ENCODE peak calls at places on chromosomes 1 and 21, in four cellular contexts. B is lower leg skin, J is brain microvascular endothelial cell, V is astrocyte of the spinal cord. T is an unnamed sample.

GRCh38 chr1:22855668-22856606 is 116.7 kb downstream of the LACTBL1 start:
- DNase-seq in B (no peak), J (no peak), V (no peak), T (no peak)

GRCh38 chr1:15168479-15168878 is 14.9 kb downstream of the TMEM51 start:
- DNase-seq in B (no peak), J (peak), V (peak), T (no peak)

GRCh38 chr1:41226816-41227215 is 15.3 kb downstream of the SCMH1 start:
- DNase-seq in B (no peak), J (no peak), V (no peak), T (no peak)

GRCh38 chr1:246569248-246570238 is 3.3 kb downstream of the CNST start:
- DNase-seq in B (no peak), J (no peak), V (no peak), T (no peak)

GRCh38 chr1:64515427-64515826 is 45.5 kb downstream of the CACHD1 start:
- DNase-seq in B (peak), J (peak), V (peak), T (no peak)

GRCh38 chr1:32813941-32814739 is 3.0 kb downstream of the YARS1 start:
- DNase-seq in B (no peak), J (peak), V (no peak), T (no peak)

GRCh38 chr1:202281316-202282016 is 60.3 kb downstream of the UBE2T start:
- DNase-seq in B (no peak), J (peak), V (peak), T (no peak)

GRCh38 chr1:168917309-168917708 is 188.3 kb upstream of the DPT start:
- DNase-seq in B (no peak), J (no peak), V (no peak), T (no peak)

GRCh38 chr1:205073511-205073910 is 10.7 kb downstream of the TMEM81 start:
- DNase-seq in B (peak), J (no peak), V (no peak), T (no peak)

GRCh38 chr1:54955359-54955758 is 25.1 kb upstream of the TMEM61 start:
- DNase-seq in B (no peak), J (peak), V (peak), T (no peak)

GRCh38 chr21:42227909-42228708 is 9.2 kb downstream of the ABCG1 start:
- DNase-seq in B (peak), J (peak), V (peak), T (peak)

GRCh38 chr1:44553127-44553758 is 121.0 kb downstream of the TMEM53 start:
- DNase-seq in B (no peak), J (no peak), V (no peak), T (no peak)

GRCh38 chr21:18673789-18674188 is 270.2 kb upstream of the TMPRSS15 start:
- DNase-seq in B (no peak), J (no peak), V (no peak), T (no peak)

GRCh38 chr1:104787866-104788510 is 1038.3 kb downstream of the AMY1C start:
- DNase-seq in B (no peak), J (no peak), V (no peak), T (no peak)

GRCh38 chr21:37366488-37367300 is at the start of gene DYRK1A:
- DNase-seq in B (peak), J (peak), V (peak), T (peak)

GRCh38 chr1:29679828-29680558 is 443.7 kb downstream of the PTPRU start:
- DNase-seq in B (peak), J (no peak), V (no peak), T (peak)

GRCh38 chr1:242083742-242084141 is 84.8 kb upstream of the MAP1LC3C start:
- DNase-seq in B (no peak), J (no peak), V (no peak), T (no peak)

GRCh38 chr1:94234615-94235014 is 2.8 kb downstream of the ARHGAP29 start:
- DNase-seq in B (no peak), J (no peak), V (no peak), T (no peak)

GRCh38 chr1:94235189-94236020 is 2.0 kb downstream of the ARHGAP29 start:
- DNase-seq in B (no peak), J (no peak), V (peak), T (no peak)

GRCh38 chr1:94236021-94236491 is 1.3 kb downstream of the ARHGAP29 start:
- DNase-seq in B (no peak), J (no peak), V (peak), T (no peak)

GRCh38 chr1:94237291-94238226 is at the start of gene ARHGAP29:
- DNase-seq in B (peak), J (peak), V (peak), T (peak)

DNA sequence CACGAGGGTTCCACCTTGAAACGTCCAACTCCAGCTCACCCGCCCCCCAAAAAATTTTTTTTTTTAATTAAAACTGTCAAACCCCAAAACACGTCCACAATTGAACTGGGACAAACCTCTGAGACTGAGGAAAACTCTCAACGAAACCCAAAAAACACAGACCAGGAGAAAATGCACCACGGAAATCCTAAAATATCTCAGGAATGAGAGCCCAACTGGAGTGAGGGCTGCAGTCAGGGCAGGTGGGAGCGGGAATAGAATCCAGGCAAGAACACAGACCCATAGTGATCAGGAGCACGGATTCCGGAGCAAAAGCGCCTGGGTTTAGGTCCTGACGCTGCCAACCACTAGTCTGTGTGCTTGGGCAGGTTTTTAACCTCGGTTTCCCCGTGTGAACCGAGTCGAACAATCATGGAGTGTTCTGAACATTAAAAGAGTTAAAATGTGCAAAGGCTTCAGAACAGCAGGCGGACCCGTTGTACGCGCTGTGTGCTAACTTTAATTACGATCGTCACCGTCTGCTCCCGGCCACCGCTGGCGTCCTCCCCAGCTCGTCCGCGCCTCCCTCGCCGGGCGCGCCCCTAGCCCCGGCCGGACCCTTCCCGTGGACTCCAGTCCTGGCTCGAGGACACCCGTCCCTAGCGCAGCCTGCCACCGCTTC is 624 bp downstream of the ARHGAP29 start:
- DNase-seq in B (no peak), J (no peak), V (peak), T (no peak)
- TF ChIP-seq CTCF in B (no peak), J (peak), V (peak), T (peak)

GRCh38 chr1:24711329-24711728 is 33.9 kb upstream of the CLIC4 start:
- DNase-seq in B (no peak), J (no peak), V (no peak), T (no peak)

GRCh38 chr1:24705260-24706073 is 39.8 kb upstream of the CLIC4 start:
- DNase-seq in B (peak), J (peak), V (peak), T (no peak)

GRCh38 chr1:24709748-24710416 is 35.4 kb upstream of the CLIC4 start:
- DNase-seq in B (no peak), J (no peak), V (no peak), T (no peak)

GRCh38 chr1:24707659-24708058 is 37.6 kb upstream of the CLIC4 start:
- DNase-seq in B (no peak), J (peak), V (no peak), T (no peak)

DNA sequence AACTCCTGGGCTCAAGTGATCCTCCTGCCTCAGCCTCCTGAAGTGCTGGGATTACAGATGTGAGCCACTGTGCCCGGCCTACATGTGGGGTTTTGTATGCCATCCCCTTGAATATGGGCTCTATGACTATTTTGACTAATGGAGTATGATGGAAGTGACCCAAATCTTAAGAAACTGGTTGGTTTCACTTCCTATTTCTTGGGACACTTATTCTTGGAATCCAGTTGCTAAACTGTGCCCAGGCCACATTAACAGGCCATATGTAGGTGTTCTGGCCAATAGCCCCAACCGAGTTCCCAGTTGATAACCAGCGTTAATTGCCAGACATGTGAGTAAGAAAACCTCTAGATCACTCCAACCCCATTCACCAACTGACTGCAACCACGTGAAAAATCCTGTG is 36.3 kb upstream of the CLIC4 start:
- DNase-seq in B (no peak), J (no peak), V (no peak), T (no peak)
- TF ChIP-seq CTCF in B (no peak), J (no peak), V (no peak), T (no peak)

DNA sequence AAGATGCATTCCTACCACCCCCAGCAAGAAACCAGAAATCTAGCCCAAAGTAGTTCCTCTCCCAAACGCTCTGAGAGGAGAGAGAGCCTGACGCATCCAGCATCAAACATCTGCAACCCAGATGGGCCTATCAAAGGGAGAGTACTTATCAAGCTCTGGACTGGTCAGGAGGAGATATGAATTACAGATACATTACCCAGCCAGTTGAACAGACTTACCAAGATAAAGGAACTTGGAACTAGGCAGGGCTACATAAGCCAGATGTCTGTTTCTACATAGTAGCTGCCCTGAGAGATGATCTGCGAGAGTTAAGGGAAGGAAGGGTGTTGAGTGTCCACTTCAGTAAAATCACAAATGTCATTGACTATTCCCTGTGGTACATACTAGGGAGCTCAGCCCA is 138.4 kb downstream of the PAPPA2 start:
- DNase-seq in B (no peak), J (no peak), V (no peak), T (no peak)
- TF ChIP-seq CTCF in B (no peak), J (no peak), V (no peak), T (no peak)

GRCh38 chr21:30463713-30464112 is 16.5 kb downstream of the KRTAP19-1 start:
- DNase-seq in B (no peak), J (no peak), V (no peak), T (no peak)
- TF ChIP-seq CTCF in B (no peak), J (peak), V (peak), T (peak)

GRCh38 chr1:6045561-6045960 is at the start of gene KCNAB2:
- DNase-seq in B (no peak), J (no peak), V (no peak), T (no peak)
- TF ChIP-seq CTCF in B (no peak), J (no peak), V (no peak), T (no peak)

DNA sequence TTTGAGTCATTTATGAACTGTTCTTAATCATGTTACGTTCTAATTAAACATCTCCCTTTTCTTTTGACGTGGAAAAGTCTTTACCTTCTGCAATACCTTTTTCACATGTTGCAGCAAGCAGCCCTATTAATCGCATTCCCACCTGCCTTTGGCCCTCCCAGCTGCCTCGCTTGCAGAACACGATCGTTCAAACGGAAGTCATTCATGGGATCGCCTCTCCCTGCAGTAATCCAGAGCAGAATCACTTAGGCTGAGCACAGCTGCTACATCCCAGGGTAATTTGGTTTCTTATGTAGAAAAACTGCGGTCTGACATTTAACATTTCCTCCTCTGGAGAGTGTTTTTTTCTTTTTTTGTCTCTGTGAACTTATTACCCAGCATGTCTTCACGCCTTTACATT is 206.3 kb downstream of the KIF26B start:
- DNase-seq in B (no peak), J (no peak), V (no peak), T (no peak)
- TF ChIP-seq CTCF in B (no peak), J (no peak), V (no peak), T (no peak)

DNA sequence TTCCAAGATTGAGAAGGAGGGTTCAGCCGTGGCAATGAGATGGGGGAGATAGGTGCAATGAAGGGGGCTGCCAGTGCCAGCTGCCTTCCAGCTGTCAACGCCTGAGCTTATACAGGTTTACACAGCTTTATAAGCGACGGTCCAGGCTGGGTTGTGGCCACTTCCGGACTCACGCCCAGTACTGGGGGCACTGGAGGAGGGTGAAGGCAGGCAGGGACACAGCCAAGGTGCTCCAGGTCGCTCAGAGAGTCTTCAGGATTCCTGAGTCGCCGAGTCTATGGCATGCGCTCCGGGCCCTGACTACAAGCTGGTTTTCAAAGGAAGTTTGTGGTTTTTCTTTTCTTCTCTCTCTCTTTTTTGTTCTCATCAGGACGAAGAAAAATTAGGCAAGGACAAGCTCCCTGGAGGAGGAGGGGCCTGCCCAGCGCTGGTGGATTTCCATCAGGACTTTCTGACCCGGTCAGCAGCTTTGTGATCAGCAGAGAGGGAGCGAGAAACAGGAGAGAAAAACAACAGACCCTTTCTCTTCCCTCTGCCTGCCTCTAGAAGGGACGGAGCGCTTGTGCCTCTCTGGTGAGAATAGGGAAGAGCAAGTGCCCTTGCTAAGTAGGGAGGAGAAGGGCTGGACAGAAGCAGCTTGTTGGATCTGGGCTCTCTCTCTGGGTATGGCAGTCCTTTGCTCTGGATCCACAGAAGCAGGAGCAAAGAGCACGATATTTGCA is at the start of gene MINDY1:
- DNase-seq in B (peak), J (peak), V (peak), T (peak)
- TF ChIP-seq CTCF in B (no peak), J (peak), V (peak), T (peak)